ENCODE peak calls at places on chromosome 17, in seven cellular contexts. X is germinal center; O is amniotic stem cell; W is cardiac fibroblast; R is activated CD4-positive, alpha-beta T cell treated with anti-CD3 and anti-CD28 coated beads, Interleukin-2, amount 50 U/mL, for 1 hour; H is left colon; F is GM10248. Y is an unnamed sample.

GRCh38 chr17:77286641-77287431 is 146.1 kb downstream of the SEC14L1 start:
- DNase-seq in O (no peak), F (no peak), W (peak; percentile 97), H (peak; percentile 94), R (no peak), X (no peak), Y (no peak)

GRCh38 chr17:71986886-71987285 is 133.9 kb upstream of the SOX9 start:
- DNase-seq in R (no peak), X (no peak), F (no peak), W (no peak), H (no peak), O (no peak), Y (no peak)

GRCh38 chr17:9647014-9647413 is 1.7 kb downstream of the USP43 start:
- DNase-seq in H (peak; percentile 38), X (no peak), W (no peak), R (no peak), F (no peak), O (no peak), Y (no peak)

GRCh38 chr17:53426505-53426904 is 396.2 kb upstream of the KIF2B start:
- DNase-seq in W (no peak), R (no peak), F (no peak), H (no peak), O (no peak), X (no peak), Y (no peak)

GRCh38 chr17:17880577-17881196 is 43.9 kb upstream of the SREBF1 start:
- DNase-seq in R (no peak), F (no peak), O (no peak), W (no peak), H (no peak), X (no peak), Y (no peak)

GRCh38 chr17:4956493-4957061 is 5.7 kb downstream of the ENO3 start:
- DNase-seq in H (no peak), O (no peak), F (no peak), W (no peak), R (peak; percentile 46), X (no peak), Y (no peak)

GRCh38 chr17:12666718-12667117 is 1.0 kb downstream of the MYOCD start:
- DNase-seq in F (no peak), W (no peak), O (no peak), H (no peak), X (no peak), R (no peak), Y (no peak)

GRCh38 chr17:6070280-6070894 is at the start of gene WSCD1:
- DNase-seq in O (no peak), H (no peak), R (no peak), W (no peak), F (no peak), X (peak; percentile 12), Y (no peak)

GRCh38 chr17:4440690-4441686 is 7.2 kb downstream of the SPNS3 start:
- DNase-seq in R (no peak), H (no peak), O (no peak), W (peak; percentile 70), F (no peak), X (no peak), Y (no peak)

GRCh38 chr17:55458977-55459376 is 37.3 kb upstream of the MMD start:
- DNase-seq in O (no peak), W (peak; percentile 31), H (no peak), F (peak; percentile 38), R (no peak), X (no peak), Y (no peak)

GRCh38 chr17:57073626-57074025 is 11.4 kb upstream of the AKAP1 start:
- DNase-seq in F (no peak), H (no peak), W (no peak), O (no peak), R (no peak), X (no peak), Y (no peak)

GRCh38 chr17:73358668-73359067 is 46.9 kb upstream of the CDC42EP4 start:
- DNase-seq in R (no peak), H (no peak), F (no peak), O (no peak), W (no peak), X (no peak), Y (no peak)

GRCh38 chr17:40298726-40299125 is 10.3 kb upstream of the RARA start:
- DNase-seq in W (peak; percentile 77), R (no peak), F (no peak), H (no peak), O (no peak), X (no peak), Y (no peak)

GRCh38 chr17:68133370-68134045 is 98.0 kb downstream of the KPNA2 start:
- DNase-seq in X (no peak), R (no peak), H (no peak), W (no peak), O (no peak), F (no peak), Y (no peak)

GRCh38 chr17:11506635-11507034 is 91.6 kb upstream of the DNAH9 start:
- DNase-seq in W (no peak), O (no peak), F (no peak), H (no peak), X (no peak), R (no peak), Y (no peak)

GRCh38 chr17:40025991-40026815 is 11.0 kb downstream of the CSF3 start:
- DNase-seq in W (no peak), O (no peak), X (peak; percentile 1), R (peak; percentile 44), F (no peak), H (no peak), Y (peak; percentile 43)

GRCh38 chr17:45836047-45837044 is 8.3 kb upstream of the SPPL2C start:
- DNase-seq in O (no peak), X (no peak), R (no peak), W (no peak), H (no peak), F (no peak), Y (no peak)

GRCh38 chr17:79552824-79553223 is 58.0 kb downstream of the RBFOX3 start:
- DNase-seq in W (no peak), X (no peak), R (no peak), H (no peak), F (no peak), O (no peak), Y (no peak)

GRCh38 chr17:56482229-56482628 is 111.3 kb upstream of the NOG start:
- DNase-seq in F (no peak), R (no peak), H (no peak), W (no peak), X (no peak), O (no peak), Y (no peak)

GRCh38 chr17:8520981-8521380 is 85.3 kb downstream of the NDEL1 start:
- DNase-seq in F (no peak), O (no peak), X (no peak), H (no peak), R (no peak), W (no peak), Y (no peak)

GRCh38 chr17:61408151-61409041 is 8.8 kb downstream of the TBX2 start:
- DNase-seq in R (no peak), O (no peak), F (no peak), H (peak; percentile 20), X (no peak), W (no peak), Y (no peak)

GRCh38 chr17:29933379-29933778 is 3.4 kb upstream of the SSH2 start:
- DNase-seq in H (no peak), W (peak; percentile 68), F (no peak), X (no peak), O (no peak), R (no peak), Y (no peak)

GRCh38 chr17:17669081-17669850 is 12.0 kb upstream of the RAI1 start:
- DNase-seq in W (no peak), O (no peak), H (no peak), R (no peak), F (no peak), X (no peak), Y (no peak)

GRCh38 chr17:42573095-42573494 is 4.4 kb downstream of the PSMC3IP start:
- DNase-seq in W (no peak), X (no peak), O (no peak), H (no peak), F (no peak), R (no peak), Y (no peak)

GRCh38 chr17:49036270-49036626 is 39.1 kb downstream of the IGF2BP1 start:
- DNase-seq in O (no peak), R (no peak), W (no peak), F (no peak), X (no peak), H (no peak), Y (no peak)

GRCh38 chr17:70629902-70630301 is 460.6 kb downstream of the KCNJ2 start:
- DNase-seq in X (no peak), F (no peak), O (no peak), W (peak; percentile 6), R (no peak), H (no peak), Y (no peak)

GRCh38 chr17:54947396-54947795 is 21.1 kb downstream of the COX11 start:
- DNase-seq in W (no peak), F (no peak), X (no peak), O (no peak), R (no peak), H (no peak), Y (no peak)